ENCODE peak calls at places on chromosomes 13 and 19, in seven cellular contexts. C is NCI-H1417, N is hippocampal formation, T is GM10248, Q is occipital lobe, D is AG04450, U is cardiac fibroblast. R is an unnamed sample.

GRCh38 chr13:113299951-113300350 is 2.9 kb downstream of the LAMP1 start:
- DNase-seq in Q (no peak), N (no peak), U (peak; percentile 8), C (no peak), D (no peak), T (peak; percentile 51), R (no peak)

GRCh38 chr13:37701972-37702371 is 103.4 kb upstream of the POSTN start:
- DNase-seq in D (peak; percentile 90), Q (no peak), N (no peak), T (no peak), C (no peak), U (peak; percentile 94), R (no peak)

GRCh38 chr19:8259142-8259921 is 48.8 kb downstream of the CD320 start:
- DNase-seq in D (no peak), Q (no peak), C (no peak), T (no peak), U (no peak), N (no peak), R (peak; percentile 32)

GRCh38 chr19:48501961-48502719 is 9.5 kb downstream of the LMTK3 start:
- DNase-seq in Q (peak; percentile 30), D (no peak), N (no peak), T (peak; percentile 82), U (peak; percentile 46), C (peak; percentile 99), R (peak; percentile 98)

GRCh38 chr13:92716749-92717148 is 509.9 kb upstream of the GPC6 start:
- DNase-seq in N (no peak), T (no peak), Q (no peak), U (peak; percentile 45), C (no peak), D (no peak), R (no peak)

GRCh38 chr13:67143544-67144115 is 86.5 kb downstream of the PCDH9 start:
- DNase-seq in U (no peak), D (no peak), T (no peak), C (no peak), Q (no peak), N (no peak), R (no peak)

GRCh38 chr19:52778811-52779210 is 7.8 kb downstream of the ZNF600 start:
- DNase-seq in C (no peak), U (no peak), T (peak; percentile 24), N (no peak), D (no peak), Q (no peak), R (no peak)

GRCh38 chr13:43309301-43309700 is 285.9 kb downstream of the DNAJC15 start:
- DNase-seq in Q (no peak), C (no peak), U (no peak), D (no peak), T (no peak), N (no peak), R (no peak)

GRCh38 chr19:2207991-2208860 is 27.9 kb downstream of the PLEKHJ1 start:
- DNase-seq in Q (no peak), U (peak; percentile 71), N (no peak), T (peak; percentile 58), C (peak; percentile 34), D (no peak), R (no peak)

R was measured in H7.